ENCODE peak calls at places on chromosomes 6 and 20, in eight cellular contexts. N is GM03348; M is choroid plexus epithelial cell; J is DMS53; C is stimulated activated CD4-positive, alpha-beta T cell treated with anti-CD3 and anti-CD28 coated beads, Interleukin-4, amount 100 ng/mL, for 1 hour; O is myocyte; G is mesendoderm; X is HS-5. W is an unnamed sample.
A peak's percentile ranks its signal among the peaks of the same experiment; 100 is the strongest.

GRCh38 chr20:17611290-17611539 is 41.3 kb downstream of the DSTN start:
- DNase-seq in N (no peak), M (no peak), J (peak; percentile 77), C (peak; percentile 16), O (no peak), G (peak; percentile 54), X (no peak), W (no peak)

GRCh38 chr6:15352884-15353283 is 107.0 kb downstream of the JARID2 start:
- DNase-seq in N (no peak), M (peak; percentile 79), J (no peak), C (no peak), O (peak; percentile 47), G (no peak), X (no peak), W (no peak)

GRCh38 chr6:110658621-110659211 is 156.6 kb downstream of the CDK19 start:
- DNase-seq in N (no peak), M (no peak), J (no peak), C (no peak), O (no peak), G (no peak), X (no peak), W (no peak)

GRCh38 chr20:1263853-1264252 is 2.2 kb upstream of the SNPH start:
- DNase-seq in N (peak; percentile 51), M (peak; percentile 44), J (peak; percentile 23), C (no peak), O (no peak), G (peak; percentile 49), X (no peak), W (no peak)

GRCh38 chr20:21706345-21707195 is 1.1 kb downstream of the PAX1 start:
- DNase-seq in N (no peak), M (no peak), J (no peak), C (no peak), O (no peak), G (no peak), X (no peak), W (no peak)

GRCh38 chr6:8539446-8539845 is 104.1 kb upstream of the SLC35B3 start:
- DNase-seq in N (peak; percentile 5), M (peak; percentile 48), J (peak; percentile 68), C (no peak), O (no peak), G (peak; percentile 40), X (no peak), W (no peak)

GRCh38 chr6:34248727-34249468 is at the start of gene SMIM29:
- DNase-seq in N (peak; percentile 98), M (peak; percentile 96), J (peak; percentile 96), C (peak; percentile 97), O (peak; percentile 96), G (peak; percentile 97), X (peak; percentile 80), W (peak; percentile 97)

GRCh38 chr6:106692112-106692822 is 62.9 kb downstream of the QRSL1 start:
- DNase-seq in N (peak; percentile 54), M (peak; percentile 55), J (peak; percentile 10), C (no peak), O (peak; percentile 85), G (peak; percentile 64), X (no peak), W (no peak)

GRCh38 chr6:74606488-74607135 is 599.2 kb downstream of the COL12A1 start:
- DNase-seq in N (peak; percentile 76), M (peak; percentile 95), J (no peak), C (no peak), O (peak; percentile 76), G (peak; percentile 76), X (peak; percentile 88), W (no peak)

W was measured in BE2C.